ENCODE peak calls at places on chromosome 15, in seven cellular contexts. D is H54; M is stimulated activated CD4-positive, alpha-beta T cell treated with anti-CD3 and anti-CD28 coated beads, Interleukin-2, amount 100 ng/mL, for 48 hours; Q is NCI-H1417; F is HepG2; U is non-pigmented ciliary epithelial cell; Z is right lobe of liver. L is an unnamed sample.

GRCh38 chr15:41675337-41675736 is 15.1 kb downstream of the MGA start:
- DNase-seq in D (no peak), M (no peak), Q (no peak), F (no peak), U (no peak), Z (no peak), L (no peak)

GRCh38 chr15:29883126-29883525 is 60.9 kb upstream of the TJP1 start:
- DNase-seq in D (no peak), M (no peak), Q (no peak), F (no peak), U (no peak), Z (no peak), L (no peak)

GRCh38 chr15:92906563-92907081 is 6.5 kb downstream of the CHD2 start:
- DNase-seq in D (no peak), M (no peak), Q (no peak), F (no peak), U (no peak), Z (no peak), L (no peak)

GRCh38 chr15:71109130-71109529 is 6.1 kb upstream of the THSD4 start:
- DNase-seq in D (no peak), M (no peak), Q (no peak), F (no peak), U (no peak), Z (no peak), L (no peak)

GRCh38 chr15:58473720-58474119 is 41.9 kb downstream of the LIPC start:
- DNase-seq in D (peak), M (no peak), Q (no peak), F (no peak), U (peak), Z (no peak), L (no peak)

GRCh38 chr15:72155021-72155621 is 36.9 kb downstream of the SENP8 start:
- DNase-seq in D (no peak), M (no peak), Q (peak), F (no peak), U (no peak), Z (peak), L (no peak)

GRCh38 chr15:31397851-31398661 is 71.4 kb downstream of the KLF13 start:
- DNase-seq in D (no peak), M (no peak), Q (peak), F (no peak), U (no peak), Z (no peak), L (no peak)

GRCh38 chr15:74235962-74236361 is at the start of gene CCDC33:
- DNase-seq in D (no peak), M (no peak), Q (peak), F (no peak), U (no peak), Z (no peak), L (no peak)

GRCh38 chr15:25234831-25235230 is 204.0 kb downstream of the UBE3A start:
- DNase-seq in D (no peak), M (no peak), Q (no peak), F (no peak), U (no peak), Z (no peak), L (no peak)

GRCh38 chr15:25766421-25766820 is 96.7 kb downstream of the ATP10A start:
- DNase-seq in D (no peak), M (no peak), Q (no peak), F (no peak), U (no peak), Z (no peak), L (no peak)

GRCh38 chr15:101258238-101259144 is 6.6 kb upstream of the CHSY1 start:
- DNase-seq in D (no peak), M (peak), Q (peak), F (peak), U (no peak), Z (no peak), L (peak)

GRCh38 chr15:25509697-25510096 is 70.9 kb upstream of the UBE3A start:
- DNase-seq in D (no peak), M (no peak), Q (no peak), F (no peak), U (no peak), Z (no peak), L (no peak)

GRCh38 chr15:57395292-57395691 is 19.0 kb downstream of the CGNL1 start:
- DNase-seq in D (peak), M (no peak), Q (no peak), F (no peak), U (peak), Z (no peak), L (no peak)

GRCh38 chr15:64197425-64197824 is 34.6 kb upstream of the PPIB start:
- DNase-seq in D (no peak), M (no peak), Q (no peak), F (no peak), U (no peak), Z (no peak), L (no peak)

GRCh38 chr15:90456236-90456635 is 68.2 kb downstream of the IQGAP1 start:
- DNase-seq in D (no peak), M (no peak), Q (no peak), F (no peak), U (no peak), Z (no peak), L (no peak)

GRCh38 chr15:83299462-83299861 is 15.0 kb upstream of the BNC1 start:
- DNase-seq in D (no peak), M (no peak), Q (no peak), F (no peak), U (no peak), Z (no peak), L (no peak)

GRCh38 chr15:57665939-57666338 is 40.6 kb upstream of the POLR2M start:
- DNase-seq in D (no peak), M (no peak), Q (no peak), F (no peak), U (no peak), Z (no peak), L (no peak)

GRCh38 chr15:74540135-74540760 is 772 bp upstream of the ARID3B start:
- DNase-seq in D (no peak), M (peak), Q (peak), F (peak), U (no peak), Z (no peak), L (peak)

GRCh38 chr15:72231847-72232461 is 964 bp upstream of the PKM start:
- DNase-seq in D (peak), M (peak), Q (no peak), F (peak), U (peak), Z (no peak), L (no peak)

GRCh38 chr15:101068961-101069734 is 150.0 kb downstream of the LRRK1 start:
- DNase-seq in D (no peak), M (no peak), Q (no peak), F (peak), U (no peak), Z (no peak), L (no peak)

GRCh38 chr15:58438956-58439355 is 7.2 kb downstream of the LIPC start:
- DNase-seq in D (peak), M (no peak), Q (no peak), F (peak), U (peak), Z (no peak), L (no peak)